ENCODE peak calls at places on chromosomes 2 and 18, in six cellular contexts. N, Y, E, J, L and X are unnamed samples.

GRCh38 chr2:42474765-42475454 is 18.9 kb downstream of the KCNG3 start:
- DNase-seq in N (no peak), Y (no peak), E (no peak), J (no peak), L (no peak), X (no peak)

GRCh38 chr2:218946621-218947020 is 12.8 kb upstream of the CDK5R2 start:
- DNase-seq in N (no peak), Y (no peak), E (no peak), J (no peak), L (no peak), X (peak)

GRCh38 chr2:46296840-46297545 is at the start of gene EPAS1:
- DNase-seq in N (peak), Y (peak), E (peak), J (peak), L (peak), X (peak)

GRCh38 chr2:38818565-38818964 is 40.6 kb downstream of the GEMIN6 start:
- DNase-seq in N (no peak), Y (no peak), E (no peak), J (no peak), L (no peak), X (no peak)

GRCh38 chr2:176090870-176091269 is 1.7 kb upstream of the HOXD13 start:
- DNase-seq in N (no peak), Y (no peak), E (no peak), J (peak), L (no peak), X (no peak)

GRCh38 chr2:16940214-16940613 is 274.6 kb upstream of the CYRIA start:
- DNase-seq in N (no peak), Y (no peak), E (no peak), J (no peak), L (no peak), X (no peak)

GRCh38 chr18:518081-518480 is 17.6 kb upstream of the COLEC12 start:
- DNase-seq in N (no peak), Y (no peak), E (no peak), J (no peak), L (no peak), X (peak)

GRCh38 chr2:39871291-39871761 is 92.3 kb upstream of the THUMPD2 start:
- DNase-seq in N (peak), Y (peak), E (peak), J (no peak), L (peak), X (peak)

GRCh38 chr2:140154711-140155110 is 1374.5 kb upstream of the NXPH2 start:
- DNase-seq in N (no peak), Y (peak), E (no peak), J (no peak), L (no peak), X (peak)

GRCh38 chr2:54504866-54505265 is 48.7 kb downstream of the SPTBN1 start:
- DNase-seq in N (no peak), Y (no peak), E (no peak), J (no peak), L (peak), X (no peak)

GRCh38 chr2:95267458-95268207 is 6.6 kb upstream of the PROM2 start:
- DNase-seq in N (no peak), Y (no peak), E (no peak), J (no peak), L (peak), X (no peak)

GRCh38 chr2:48905696-48906095 is 150.2 kb upstream of the LHCGR start:
- DNase-seq in N (no peak), Y (no peak), E (no peak), J (no peak), L (no peak), X (no peak)

GRCh38 chr2:99545622-99546021 is 55.8 kb upstream of the REV1 start:
- DNase-seq in N (no peak), Y (no peak), E (no peak), J (no peak), L (no peak), X (no peak)

GRCh38 chr2:178142274-178143065 is 30.2 kb downstream of the RBM45 start:
- DNase-seq in N (no peak), Y (no peak), E (peak), J (no peak), L (no peak), X (no peak)

GRCh38 chr2:16205631-16206030 is 265.3 kb downstream of the MYCN start:
- DNase-seq in N (no peak), Y (no peak), E (no peak), J (no peak), L (no peak), X (no peak)

GRCh38 chr2:239822146-239822945 is 202.8 kb downstream of the NDUFA10 start:
- DNase-seq in N (no peak), Y (no peak), E (no peak), J (no peak), L (no peak), X (no peak)

GRCh38 chr18:6729247-6730091 is at the start of gene ARHGAP28:
- DNase-seq in N (peak), Y (peak), E (peak), J (peak), L (peak), X (peak)

GRCh38 chr2:111142101-111142500 is 21.4 kb downstream of the BCL2L11 start:
- DNase-seq in N (no peak), Y (no peak), E (no peak), J (no peak), L (no peak), X (no peak)

GRCh38 chr2:16390561-16390960 is 275.1 kb downstream of the CYRIA start:
- DNase-seq in N (no peak), Y (no peak), E (no peak), J (no peak), L (no peak), X (no peak)

GRCh38 chr2:228707846-228708245 is 526.4 kb upstream of the SPHKAP start:
- DNase-seq in N (no peak), Y (no peak), E (no peak), J (no peak), L (no peak), X (no peak)

GRCh38 chr2:22375094-22375493 is 1009.9 kb upstream of the KLHL29 start:
- DNase-seq in N (no peak), Y (no peak), E (no peak), J (peak), L (no peak), X (no peak)

GRCh38 chr2:215765729-215766360 is 247.5 kb downstream of the MREG start:
- DNase-seq in N (no peak), Y (no peak), E (no peak), J (no peak), L (no peak), X (no peak)

GRCh38 chr18:44856157-44856556 is 175.5 kb downstream of the SETBP1 start:
- DNase-seq in N (no peak), Y (no peak), E (peak), J (no peak), L (no peak), X (no peak)

GRCh38 chr2:974454-974853 is 23.8 kb downstream of the SNTG2 start:
- DNase-seq in N (no peak), Y (no peak), E (no peak), J (no peak), L (no peak), X (peak)

GRCh38 chr18:58635891-58636290 is 7.0 kb upstream of the ALPK2 start:
- DNase-seq in N (peak), Y (peak), E (peak), J (no peak), L (peak), X (peak)

GRCh38 chr2:20012282-20013060 is at the start of gene MATN3:
- DNase-seq in N (no peak), Y (peak), E (peak), J (peak), L (no peak), X (peak)

GRCh38 chr18:69574401-69574800 is 173.7 kb downstream of the DOK6 start:
- DNase-seq in N (no peak), Y (no peak), E (no peak), J (no peak), L (no peak), X (peak)

GRCh38 chr2:236298924-236299475 is 34.8 kb upstream of the ASB18 start:
- DNase-seq in N (no peak), Y (no peak), E (no peak), J (no peak), L (no peak), X (no peak)

GRCh38 chr18:46148810-46149209 is 44.6 kb downstream of the HAUS1 start:
- DNase-seq in N (no peak), Y (peak), E (peak), J (peak), L (peak), X (peak)

GRCh38 chr2:237494066-237494465 is 7.0 kb downstream of the MLPH start:
- DNase-seq in N (no peak), Y (no peak), E (no peak), J (no peak), L (no peak), X (no peak)

GRCh38 chr2:60476206-60476946 is 77.1 kb downstream of the BCL11A start:
- DNase-seq in N (no peak), Y (no peak), E (no peak), J (peak), L (no peak), X (no peak)

DNA sequence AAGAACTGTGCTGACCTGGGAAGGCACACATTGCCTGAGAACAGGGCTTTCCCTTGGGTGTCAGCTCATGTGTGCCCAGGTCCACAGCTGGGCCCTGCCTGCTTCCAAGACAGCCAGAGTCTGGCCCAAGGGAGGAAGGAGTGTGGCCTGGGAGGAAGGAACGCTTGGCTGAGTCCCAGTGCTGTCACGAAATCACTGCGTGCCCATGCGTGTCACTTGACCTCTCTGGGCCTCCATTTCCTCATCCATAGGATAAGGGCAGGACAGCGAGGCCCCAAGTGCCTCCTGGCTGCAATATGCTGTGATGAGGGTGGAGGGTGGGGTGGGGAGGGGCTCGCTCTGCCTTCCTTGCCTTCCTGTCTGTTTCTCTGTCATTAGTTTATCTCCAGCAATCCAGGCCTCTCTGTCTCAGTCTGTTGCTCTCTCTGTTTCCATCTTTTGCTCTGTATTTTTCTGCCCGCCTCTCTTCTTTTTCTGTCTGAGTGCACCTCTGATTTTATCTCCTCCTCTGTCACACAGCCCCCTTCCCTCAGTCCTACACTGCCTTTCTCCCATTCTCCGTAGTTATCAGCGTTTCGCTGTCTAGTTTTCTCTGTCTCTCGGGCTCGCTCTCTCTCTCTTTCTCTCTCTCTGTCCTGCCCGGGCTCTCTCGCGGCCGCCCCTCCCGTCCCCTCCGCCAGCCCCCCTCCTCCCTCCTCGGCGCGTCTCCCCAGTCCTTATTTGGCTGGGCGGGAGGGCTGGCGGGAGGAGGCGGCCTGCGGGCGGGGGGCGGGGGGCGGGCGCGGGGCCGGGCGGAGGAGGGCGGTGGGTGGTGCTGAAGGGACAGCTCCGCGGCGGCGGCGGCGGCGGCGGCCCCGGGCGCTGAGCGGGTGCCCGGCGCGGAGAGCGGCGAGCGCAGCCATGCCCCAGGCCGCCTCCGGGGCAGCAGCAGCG is at the start of gene KCNK3:
- DNase-seq in N (no peak), Y (peak), E (peak), J (peak), L (peak), X (peak)
- H3K4me3 ChIP-seq in N (peak), Y (no peak), E (no peak), J (peak), L (peak), X (peak)

GRCh38 chr2:7034313-7034712 is 117.1 kb downstream of the RNF144A start:
- DNase-seq in N (no peak), Y (no peak), E (no peak), J (peak), L (no peak), X (no peak)
- TF ChIP-seq CTCF in N (no peak), Y (no peak), E (no peak), J (no peak), L (no peak), X (no peak)

GRCh38 chr2:160423141-160423540 is 70.5 kb downstream of the RBMS1 start:
- DNase-seq in N (no peak), Y (no peak), E (no peak), J (no peak), L (no peak), X (no peak)

GRCh38 chr2:160427629-160428424 is 65.8 kb downstream of the RBMS1 start:
- DNase-seq in N (no peak), Y (peak), E (no peak), J (no peak), L (peak), X (peak)

GRCh38 chr2:160425794-160426193 is 67.8 kb downstream of the RBMS1 start:
- DNase-seq in N (no peak), Y (no peak), E (no peak), J (no peak), L (no peak), X (no peak)

GRCh38 chr2:160426604-160427003 is 67.0 kb downstream of the RBMS1 start:
- DNase-seq in N (no peak), Y (no peak), E (no peak), J (peak), L (no peak), X (no peak)

DNA sequence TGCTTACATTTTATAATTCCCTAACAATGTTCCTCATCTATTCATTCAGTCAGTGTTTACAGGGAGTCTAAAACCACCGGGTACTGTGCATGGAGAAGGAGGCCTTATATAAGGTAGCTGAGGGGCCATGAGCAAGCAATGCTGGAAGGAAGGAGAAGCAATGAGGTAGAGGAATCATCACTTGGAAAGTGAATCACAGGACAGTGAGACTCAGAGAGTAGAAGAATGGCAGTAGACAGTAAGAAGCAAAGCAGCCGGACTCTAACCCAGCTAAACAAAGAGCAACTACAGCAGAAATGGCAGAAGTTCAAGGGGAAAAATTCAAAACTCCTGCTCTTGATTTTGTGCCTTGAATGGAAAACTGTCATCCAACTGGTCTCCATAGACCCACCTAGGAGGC is 68.2 kb downstream of the RBMS1 start:
- DNase-seq in N (no peak), Y (no peak), E (no peak), J (no peak), L (peak), X (no peak)
- H3K4me3 ChIP-seq in N (no peak), Y (no peak), E (no peak), J (no peak), L (no peak), X (no peak)

GRCh38 chr2:72222829-72223564 is 75.3 kb upstream of the CYP26B1 start:
- DNase-seq in N (peak), Y (peak), E (no peak), J (no peak), L (peak), X (peak)
- TF ChIP-seq CTCF in N (no peak), Y (no peak), E (no peak), J (no peak), L (no peak), X (no peak)

GRCh38 chr18:79677840-79678239 is 1.8 kb upstream of the CTDP1 start:
- DNase-seq in N (no peak), Y (no peak), E (no peak), J (no peak), L (no peak), X (no peak)

GRCh38 chr18:79679552-79680099 is at the start of gene CTDP1:
- DNase-seq in N (peak), Y (peak), E (peak), J (peak), L (peak), X (peak)

GRCh38 chr18:79678665-79679551 is 695 bp upstream of the CTDP1 start:
- DNase-seq in N (peak), Y (peak), E (peak), J (peak), L (peak), X (peak)

GRCh38 chr18:79680100-79680879 is 687 bp downstream of the CTDP1 start:
- DNase-seq in N (no peak), Y (peak), E (peak), J (peak), L (peak), X (peak)

GRCh38 chr18:79677221-79677620 is 2.4 kb upstream of the CTDP1 start:
- DNase-seq in N (no peak), Y (no peak), E (no peak), J (no peak), L (no peak), X (no peak)
- H3K4me3 ChIP-seq in N (no peak), Y (no peak), E (no peak), J (no peak), L (no peak), X (no peak)

GRCh38 chr18:13202571-13202970 is 16.0 kb upstream of the LDLRAD4 start:
- DNase-seq in N (no peak), Y (no peak), E (no peak), J (no peak), L (no peak), X (no peak)
- TF ChIP-seq CTCF in N (no peak), Y (no peak), E (no peak), J (no peak), L (no peak), X (no peak)

DNA sequence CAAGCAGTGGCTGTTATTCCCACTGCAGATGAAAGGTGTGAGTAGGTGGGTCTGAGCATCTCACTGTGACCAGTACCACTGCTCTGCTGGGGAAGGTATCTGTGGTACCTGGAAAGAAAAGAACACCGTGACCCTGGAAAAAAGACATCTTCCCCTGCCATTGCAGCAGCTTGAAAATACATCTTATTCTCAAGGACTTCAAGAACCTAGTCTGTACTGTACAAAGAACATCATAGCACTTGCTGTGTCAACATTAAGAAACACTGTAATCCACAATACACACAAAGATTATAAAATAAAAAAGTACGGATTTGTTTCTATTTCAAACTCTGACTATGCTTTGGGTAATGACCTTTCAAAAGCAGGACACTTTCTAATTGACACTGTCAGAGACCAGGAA is 28.9 kb downstream of the C2orf76 start:
- DNase-seq in N (no peak), Y (no peak), E (no peak), J (no peak), L (no peak), X (no peak)
- H3K4me3 ChIP-seq in N (no peak), Y (no peak), E (no peak), J (no peak), L (no peak), X (no peak)

GRCh38 chr2:31089645-31090044 is 48.6 kb downstream of the GALNT14 start:
- DNase-seq in N (no peak), Y (no peak), E (no peak), J (peak), L (no peak), X (no peak)
- TF ChIP-seq CTCF in N (no peak), Y (no peak), E (peak), J (no peak), L (no peak), X (no peak)

GRCh38 chr2:159045545-159046454 is 77.4 kb downstream of the TANC1 start:
- DNase-seq in N (no peak), Y (no peak), E (peak), J (no peak), L (peak), X (peak)
- H3K4me3 ChIP-seq in N (no peak), Y (no peak), E (no peak), J (no peak), L (no peak), X (no peak)

GRCh38 chr2:100733344-100734187 is 86.4 kb upstream of the NPAS2 start:
- DNase-seq in N (peak), Y (peak), E (peak), J (peak), L (peak), X (peak)

GRCh38 chr2:100736121-100736915 is 83.6 kb upstream of the NPAS2 start:
- DNase-seq in N (no peak), Y (no peak), E (no peak), J (no peak), L (no peak), X (no peak)

GRCh38 chr2:100731535-100731981 is 88.4 kb upstream of the NPAS2 start:
- DNase-seq in N (no peak), Y (peak), E (peak), J (no peak), L (peak), X (peak)

GRCh38 chr2:100726866-100727265 is 93.1 kb upstream of the NPAS2 start:
- DNase-seq in N (no peak), Y (no peak), E (no peak), J (peak), L (no peak), X (no peak)

DNA sequence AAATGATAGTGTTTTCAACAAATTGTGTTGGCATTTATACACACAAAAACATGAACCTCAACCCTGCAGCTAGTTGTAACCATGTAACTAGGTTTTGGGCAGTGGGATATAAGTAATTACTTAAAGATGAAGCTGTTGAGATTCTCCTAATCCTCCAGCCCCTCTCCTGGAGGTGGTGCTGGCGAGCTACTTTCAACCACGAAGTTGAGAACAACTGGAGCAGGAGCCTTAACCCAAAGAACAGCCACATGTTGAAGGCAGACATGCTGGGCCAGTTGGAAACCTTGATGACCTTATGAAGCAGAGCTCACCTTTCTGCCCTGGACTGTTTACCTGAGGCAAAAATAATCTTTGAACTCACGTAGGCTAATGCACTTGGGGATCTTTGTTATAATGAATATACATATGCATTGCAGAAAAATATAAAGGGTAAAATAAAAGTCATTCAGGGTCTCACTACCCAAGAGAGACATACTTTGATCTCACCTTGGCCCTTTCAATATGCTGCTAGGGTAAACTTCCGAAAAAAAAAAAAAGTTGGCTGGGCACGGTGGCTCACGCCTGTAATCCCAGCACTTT is 89.6 kb upstream of the NPAS2 start:
- DNase-seq in N (peak), Y (peak), E (peak), J (peak), L (peak), X (peak)
- TF ChIP-seq CTCF in N (peak), Y (peak), E (peak), J (peak), L (peak), X (peak)